ENCODE peak calls at places on chromosomes 2 and 18, in four cellular contexts. D is astrocyte of the cerebellum, U is hepatic stellate cell, F is kidney. V is an unnamed sample.

GRCh38 chr2:120736955-120737801 is 1.5 kb downstream of the GLI2 start:
- DNase-seq in D (peak; percentile 54), U (peak; percentile 84), F (peak; percentile 90), V (peak; percentile 96)

GRCh38 chr2:138600732-138601437 is 99.3 kb downstream of the SPOPL start:
- DNase-seq in D (no peak), U (no peak), F (no peak), V (no peak)

GRCh38 chr2:168574856-168575630 is 119.0 kb downstream of the CERS6 start:
- DNase-seq in U (no peak), F (no peak), D (no peak), V (no peak)

GRCh38 chr18:2654105-2654827 is 1.3 kb upstream of the SMCHD1 start:
- DNase-seq in D (no peak), U (no peak), F (no peak), V (no peak)

GRCh38 chr2:164620873-164621760 is at the start of gene GRB14:
- DNase-seq in U (peak; percentile 37), F (peak; percentile 96), D (no peak), V (no peak)

GRCh38 chr2:120576509-120577474 is 158.9 kb upstream of the GLI2 start:
- DNase-seq in D (no peak), U (no peak), F (peak; percentile 79), V (no peak)

GRCh38 chr2:113225505-113226259 is 51.9 kb downstream of the PSD4 start:
- DNase-seq in D (peak; percentile 80), U (no peak), F (peak; percentile 90), V (no peak)

GRCh38 chr2:121662651-121663050 is 13.4 kb upstream of the CLASP1 start:
- DNase-seq in U (no peak), D (no peak), F (no peak), V (no peak)

GRCh38 chr2:102082591-102083586 is 59.7 kb upstream of the IL1R1 start:
- DNase-seq in F (no peak), U (no peak), D (peak; percentile 77), V (no peak)